ENCODE peak calls at places on chromosomes 6 and 20, in nine cellular contexts. H is Peyer's patch, K is upper lobe of right lung, W is body of pancreas, L is heart right ventricle, Y is cardiac muscle cell, M is PC-3, I is HCT116, Z is mucosa of descending colon. F is an unnamed sample. For H3K36me3, the result is how much of the 10 kb centered on the place peaks cover.

GRCh38 chr6:148466158-148466557 is 123.5 kb downstream of the SASH1 start:
- DNase-seq in H (no peak), K (no peak), W (no peak), L (no peak), Y (no peak), M (no peak), I (no peak), Z (no peak), F (no peak)

GRCh38 chr20:10970109-10970508 is 296.3 kb upstream of the JAG1 start:
- DNase-seq in H (no peak), K (no peak), W (no peak), L (no peak), Y (no peak), M (peak), I (no peak), Z (no peak), F (no peak)

GRCh38 chr6:7770111-7770510 is 44.2 kb downstream of the BMP6 start:
- DNase-seq in H (no peak), K (no peak), W (no peak), L (no peak), Y (no peak), M (no peak), I (no peak), Z (no peak), F (no peak)

GRCh38 chr6:2731281-2731909 is 19.3 kb downstream of the MYLK4 start:
- DNase-seq in H (no peak), K (no peak), W (no peak), L (no peak), Y (no peak), M (peak), I (no peak), Z (no peak), F (no peak)

GRCh38 chr6:43847741-43848630 is 78.0 kb downstream of the VEGFA start:
- DNase-seq in H (no peak), K (peak), W (no peak), L (no peak), Y (no peak), M (peak), I (no peak), Z (no peak), F (no peak)

GRCh38 chr6:169669889-169670288 is 31.9 kb downstream of the WDR27 start:
- DNase-seq in H (no peak), K (no peak), W (no peak), L (peak), Y (no peak), M (no peak), I (no peak), Z (no peak), F (no peak)

GRCh38 chr6:109059148-109059547 is 35.5 kb downstream of the SESN1 start:
- DNase-seq in H (no peak), K (no peak), W (peak), L (no peak), Y (no peak), M (no peak), I (no peak), Z (no peak), F (no peak)

GRCh38 chr6:118350881-118351430 is 197.1 kb upstream of the PLN start:
- DNase-seq in H (no peak), K (no peak), W (no peak), L (no peak), Y (no peak), M (no peak), I (no peak), Z (no peak), F (no peak)

GRCh38 chr6:89268776-89269175 is 46.3 kb downstream of the GABRR2 start:
- DNase-seq in H (no peak), K (no peak), W (no peak), L (no peak), Y (no peak), M (no peak), I (no peak), Z (no peak), F (no peak)

GRCh38 chr6:149093643-149094042 is 223.9 kb upstream of the TAB2 start:
- DNase-seq in H (no peak), K (no peak), W (no peak), L (no peak), Y (no peak), M (peak), I (no peak), Z (no peak), F (no peak)

GRCh38 chr20:55514498-55514897 is 490.8 kb downstream of the CBLN4 start:
- DNase-seq in H (no peak), K (no peak), W (no peak), L (no peak), Y (no peak), M (peak), I (no peak), Z (no peak), F (no peak)

GRCh38 chr6:130417951-130418350 is 52.1 kb downstream of the TMEM200A start:
- DNase-seq in H (no peak), K (no peak), W (no peak), L (no peak), Y (no peak), M (peak), I (no peak), Z (no peak), F (no peak)

GRCh38 chr6:111642463-111643158 is 36.9 kb upstream of the TRAF3IP2 start:
- DNase-seq in H (no peak), K (peak), W (peak), L (peak), Y (peak), M (peak), I (peak), Z (no peak), F (no peak)

GRCh38 chr6:34284563-34285545 is 36.0 kb upstream of the SMIM29 start:
- DNase-seq in H (peak), K (peak), W (peak), L (peak), Y (no peak), M (no peak), I (no peak), Z (peak), F (no peak)
- H3K36me3 ChIP-seq in H (under half), K (under half), W (under half), L (under half), Y (under half), M (under half), I (under half), Z (under half), F (under half)

DNA sequence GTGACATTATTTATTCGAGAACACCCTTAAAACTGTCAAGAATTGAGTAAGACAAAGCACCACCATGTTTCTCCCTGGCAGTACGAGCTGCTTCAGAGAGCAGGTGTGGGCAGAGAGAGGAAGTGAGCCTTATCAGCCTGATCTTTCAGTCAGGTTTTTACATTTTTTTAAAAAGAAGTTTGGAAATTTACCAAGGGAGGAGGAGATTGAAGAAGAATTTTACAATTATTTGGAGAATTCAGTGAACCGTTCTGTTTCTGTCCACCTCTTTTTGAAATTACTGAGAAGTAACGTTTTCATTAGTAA is 75.5 kb downstream of the ZDHHC14 start:
- DNase-seq in H (no peak), K (no peak), W (no peak), L (no peak), Y (no peak), M (no peak), I (no peak), Z (no peak), F (no peak)
- H3K36me3 ChIP-seq in H (under half), K (under half), W (under half), L (under half), Y (under half), M (under half), I (under half), Z (under half), F (under half)

DNA sequence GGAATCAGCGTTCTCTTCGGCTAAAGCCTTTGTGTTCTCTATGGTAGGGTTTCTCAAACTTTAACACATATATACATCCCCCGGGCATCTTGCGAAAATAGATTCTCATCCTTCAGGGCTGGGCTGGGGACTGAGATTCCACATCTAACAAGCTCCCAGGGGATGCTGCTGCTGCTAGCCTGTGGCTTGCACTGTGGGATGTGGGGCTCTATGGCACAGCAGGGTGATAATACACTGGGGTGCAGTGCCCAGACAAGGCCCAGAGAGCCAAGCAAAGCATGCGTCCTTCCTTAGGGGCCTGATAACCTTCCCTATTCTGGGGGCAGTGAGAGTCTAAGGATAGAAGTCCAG is 102.0 kb downstream of the LAMP5 start:
- DNase-seq in H (no peak), K (no peak), W (no peak), L (no peak), Y (no peak), M (no peak), I (no peak), Z (no peak), F (no peak)
- H3K36me3 ChIP-seq in H (under half), K (under half), W (under half), L (under half), Y (under half), M (under half), I (under half), Z (under half), F (under half)

GRCh38 chr20:4226330-4227084 is 211.1 kb upstream of the RNF24 start:
- DNase-seq in H (no peak), K (no peak), W (no peak), L (no peak), Y (no peak), M (no peak), I (no peak), Z (no peak), F (no peak)
- H3K36me3 ChIP-seq in H (under half), K (under half), W (under half), L (under half), Y (under half), M (under half), I (under half), Z (under half), F (under half)

DNA sequence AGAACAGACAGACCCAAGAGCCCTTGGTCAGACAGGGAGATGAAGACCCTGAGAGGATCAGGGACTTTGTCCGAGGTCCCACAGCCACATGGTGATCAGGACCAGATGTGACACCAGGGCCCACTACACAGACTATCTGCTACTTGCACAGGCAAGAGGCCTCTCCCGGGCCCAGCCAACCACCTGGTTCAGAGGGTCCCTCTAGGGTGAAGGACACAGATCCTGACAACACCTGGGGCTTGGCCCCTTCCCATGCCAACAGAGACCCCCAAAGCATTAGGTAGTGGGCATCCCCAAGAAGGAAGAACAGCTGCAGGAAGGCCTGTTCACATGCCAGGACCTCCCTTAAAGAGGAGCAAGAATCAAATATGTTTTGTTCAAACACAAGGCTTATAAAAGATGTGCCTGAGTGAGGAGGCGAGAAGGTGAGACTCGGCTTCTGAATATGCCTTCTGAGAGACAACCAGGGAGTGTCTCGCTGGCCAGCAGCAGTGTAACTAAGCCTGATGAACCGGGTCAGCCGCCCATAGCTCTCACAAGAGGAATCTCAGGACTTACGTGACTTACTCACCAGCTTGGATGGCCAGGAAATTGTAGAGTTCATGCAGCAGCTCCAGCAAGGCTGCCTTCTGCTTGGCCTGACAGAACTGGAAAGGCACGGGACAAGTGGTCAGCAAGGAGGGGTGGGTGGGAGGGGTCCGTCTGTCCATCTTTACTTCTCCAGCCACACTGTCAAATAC is 5.0 kb downstream of the LEMD2 start:
- DNase-seq in H (no peak), K (no peak), W (no peak), L (no peak), Y (no peak), M (no peak), I (no peak), Z (peak), F (no peak)
- H3K36me3 ChIP-seq in H (under half), K (half or more), W (under half), L (under half), Y (under half), M (under half), I (under half), Z (under half), F (under half)

DNA sequence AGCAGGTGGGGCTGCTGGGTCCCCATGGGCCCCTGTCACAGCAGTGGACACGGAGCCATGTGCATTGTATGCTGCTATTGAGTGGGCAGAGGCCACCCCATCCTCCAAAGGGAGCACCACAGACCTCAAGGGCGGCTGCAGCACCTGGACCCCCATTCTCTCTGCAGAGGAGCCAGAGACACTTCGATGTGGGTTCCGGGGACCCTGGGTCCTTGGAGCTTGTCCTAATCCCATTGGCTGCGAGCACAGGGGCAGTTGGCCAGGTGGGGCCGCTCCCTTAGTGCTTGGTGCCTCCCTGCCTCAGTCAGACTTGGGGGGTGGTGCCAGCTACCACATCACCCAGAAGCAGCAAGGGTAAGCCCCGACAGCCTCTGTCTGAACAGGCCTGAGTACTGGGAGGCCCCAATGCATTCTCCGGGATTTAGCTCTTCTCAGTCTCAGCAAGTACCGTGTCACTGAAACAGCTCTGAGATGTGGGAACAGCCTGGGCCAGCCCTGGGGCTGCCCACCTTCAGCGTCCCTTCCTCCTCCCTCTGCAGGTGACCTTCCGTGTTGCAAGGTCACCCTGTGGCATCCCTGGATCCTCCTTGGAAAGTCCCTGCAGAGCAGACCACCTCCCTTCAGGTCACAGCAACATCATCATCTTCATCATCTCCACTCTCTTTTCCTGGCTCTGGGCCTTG is 73.9 kb downstream of the GINS1 start:
- DNase-seq in H (no peak), K (no peak), W (no peak), L (no peak), Y (no peak), M (no peak), I (no peak), Z (no peak), F (no peak)
- H3K36me3 ChIP-seq in H (under half), K (under half), W (under half), L (under half), Y (under half), M (under half), I (under half), Z (under half), F (under half)

DNA sequence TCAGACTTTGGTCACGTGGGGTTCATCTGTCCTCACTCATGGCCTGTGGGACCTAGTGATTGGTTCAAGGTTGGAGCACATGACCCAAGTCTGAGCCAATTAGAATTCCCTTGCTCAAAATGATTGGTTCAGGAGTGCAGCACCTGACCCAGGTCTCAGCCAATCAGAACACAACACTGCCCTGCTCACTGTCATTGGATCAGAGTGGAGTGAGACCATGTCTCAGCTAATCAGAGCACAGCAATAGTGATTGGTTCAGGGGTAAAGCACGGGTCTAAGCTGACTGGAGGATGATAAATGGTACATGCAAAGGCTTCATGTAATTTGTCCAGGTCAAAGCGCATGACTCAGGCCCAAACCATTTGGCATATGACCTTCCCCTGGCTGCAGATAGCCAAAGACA is 102.2 kb downstream of the PREX1 start:
- DNase-seq in H (no peak), K (no peak), W (no peak), L (no peak), Y (no peak), M (peak), I (peak), Z (no peak), F (no peak)
- H3K36me3 ChIP-seq in H (under half), K (under half), W (under half), L (under half), Y (under half), M (under half), I (under half), Z (under half), F (under half)